ENCODE peak calls at places on chromosomes 1 and 21, in six cellular contexts. C, F, S, P, W and A are unnamed samples.
A peak's percentile ranks its signal among the peaks of the same experiment; 100 is the strongest.

GRCh38 chr1:159014851-159015250 is 5.1 kb downstream of the IFI16 start:
- DNase-seq in S (no peak), F (no peak), W (no peak), P (no peak), C (no peak), A (no peak)

GRCh38 chr21:41808094-41808493 is 41.2 kb upstream of the RIPK4 start:
- DNase-seq in P (no peak), S (no peak), W (no peak), F (no peak), C (no peak), A (no peak)

GRCh38 chr1:52677407-52677806 is 20.7 kb downstream of the COA7 start:
- DNase-seq in P (no peak), F (no peak), W (no peak), S (no peak), C (no peak), A (no peak)

GRCh38 chr21:15065381-15066230 is 806 bp upstream of the NRIP1 start:
- DNase-seq in F (peak; percentile 76), C (peak; percentile 77), W (peak; percentile 77), P (peak; percentile 51), S (peak; percentile 57), A (no peak)

GRCh38 chr21:45551816-45552695 is 9.8 kb upstream of the SLC19A1 start:
- DNase-seq in S (peak; percentile 29), F (no peak), P (no peak), C (no peak), W (no peak), A (no peak)

GRCh38 chr1:233904979-233905415 is 521 bp downstream of the SLC35F3 start:
- DNase-seq in W (peak; percentile 15), C (peak; percentile 21), S (no peak), F (peak; percentile 6), P (no peak), A (peak; percentile 62)

GRCh38 chr1:12604986-12605385 is 13.0 kb downstream of the DHRS3 start:
- DNase-seq in P (no peak), W (no peak), C (no peak), S (no peak), F (no peak), A (no peak)

GRCh38 chr1:56056438-56057312 is 522.7 kb downstream of the PLPP3 start:
- DNase-seq in F (no peak), W (no peak), C (no peak), P (no peak), S (no peak), A (no peak)

GRCh38 chr1:167066333-167067122 is 23.6 kb downstream of the GPA33 start:
- DNase-seq in C (peak; percentile 90), F (peak; percentile 82), P (peak; percentile 74), S (peak; percentile 88), W (peak; percentile 91), A (peak; percentile 72)

GRCh38 chr1:204923626-204924012 is 53.0 kb downstream of the NFASC start:
- DNase-seq in S (no peak), F (no peak), P (no peak), C (no peak), W (no peak), A (no peak)

GRCh38 chr1:6004412-6005123 is 12.3 kb upstream of the NPHP4 start:
- DNase-seq in P (no peak), C (no peak), W (no peak), S (no peak), F (no peak), A (no peak)

GRCh38 chr21:22855581-22855980 is 1857.4 kb downstream of the NCAM2 start:
- DNase-seq in W (no peak), C (no peak), S (no peak), P (no peak), F (no peak), A (no peak)

GRCh38 chr1:14003552-14003951 is 303.6 kb downstream of the PRDM2 start:
- DNase-seq in P (no peak), C (no peak), S (no peak), F (no peak), W (no peak), A (no peak)

GRCh38 chr1:209861242-209861641 is 33.5 kb downstream of the UTP25 start:
- DNase-seq in W (no peak), S (no peak), C (no peak), F (no peak), P (no peak), A (no peak)

GRCh38 chr21:41974752-41975053 is 20.9 kb upstream of the C2CD2 start:
- DNase-seq in P (no peak), W (no peak), S (no peak), C (no peak), F (no peak), A (no peak)

GRCh38 chr1:53946252-53947171 is at the start of gene LRRC42:
- DNase-seq in S (no peak), C (peak; percentile 91), F (no peak), P (no peak), W (no peak), A (peak; percentile 96)

GRCh38 chr1:14296795-14297194 is 301.7 kb upstream of the KAZN start:
- DNase-seq in F (no peak), C (no peak), P (no peak), S (no peak), W (no peak), A (no peak)

GRCh38 chr1:163928649-163929048 is 606.9 kb downstream of the NUF2 start:
- DNase-seq in P (no peak), C (no peak), F (no peak), S (no peak), W (no peak), A (no peak)

GRCh38 chr1:30405631-30406212 is 317.7 kb downstream of the MATN1 start:
- DNase-seq in P (no peak), S (no peak), C (peak; percentile 9), W (no peak), F (no peak), A (no peak)